ENCODE peak calls at places on chromosomes 13 and 19, in four cellular contexts. Z is NCI-H1436; H is head of caudate nucleus; W is stimulated activated CD4-positive, alpha-beta T cell treated with anti-CD3 and anti-CD28 coated beads, Interleukin-1b, Interleukin-23, amount 100 ng/mL, for 24 hours. E is an unnamed sample.

GRCh38 chr13:48504606-48505369 is 28.1 kb downstream of the RCBTB2 start:
- DNase-seq in Z (no peak), H (no peak), W (no peak), E (no peak)

GRCh38 chr13:22110368-22110767 is 439.5 kb downstream of the FGF9 start:
- DNase-seq in Z (no peak), W (no peak), H (no peak), E (peak)

GRCh38 chr13:101718496-101718895 is 266.0 kb downstream of the ITGBL1 start:
- DNase-seq in W (no peak), Z (no peak), H (no peak), E (no peak)

GRCh38 chr19:45439569-45440258 is 16.0 kb upstream of the ERCC1 start:
- DNase-seq in H (peak), W (peak), Z (peak), E (peak)

GRCh38 chr19:49929121-49929610 is at the start of the genes ATF5 and NUP62:
- DNase-seq in H (peak), Z (peak), W (peak), E (peak)

GRCh38 chr13:36029171-36029570 is 102.0 kb downstream of the DCLK1 start:
- DNase-seq in W (no peak), Z (no peak), H (no peak), E (no peak)

GRCh38 chr19:50024719-50025021 is 502 bp downstream of the VRK3 start:
- DNase-seq in H (no peak), Z (no peak), W (no peak), E (no peak)

GRCh38 chr19:19259741-19260140 is 13.4 kb downstream of the TM6SF2 start:
- DNase-seq in Z (peak), W (no peak), H (no peak), E (peak)

GRCh38 chr13:40379186-40379585 is 287.3 kb downstream of the FOXO1 start:
- DNase-seq in W (no peak), H (no peak), Z (no peak), E (no peak)

GRCh38 chr19:17294051-17294891 is 9.0 kb downstream of the ABHD8 start:
- DNase-seq in Z (no peak), W (peak), H (no peak), E (no peak)